ENCODE peak calls at places on chromosome 16, in nine cellular contexts. A is GM13976, I is glutamatergic neuron, D is endodermal cell, Y is brain microvascular endothelial cell, J is pancreas, B is RWPE1, Z is nephron progenitor cell, O is heart right ventricle. W is an unnamed sample.

GRCh38 chr16:69633375-69633774 is 67.6 kb downstream of the NFAT5 start:
- DNase-seq in B (no peak), Y (no peak), A (no peak), O (no peak), D (no peak), I (no peak), Z (no peak), J (no peak), W (no peak)

GRCh38 chr16:17339764-17340541 is 130.8 kb downstream of the XYLT1 start:
- DNase-seq in D (no peak), J (no peak), A (no peak), Y (no peak), Z (no peak), B (no peak), I (no peak), O (no peak), W (peak; percentile 51)

GRCh38 chr16:69194488-69194887 is 7.5 kb downstream of the SNTB2 start:
- DNase-seq in D (no peak), A (no peak), I (no peak), Y (no peak), Z (no peak), B (no peak), J (no peak), O (no peak), W (no peak)

GRCh38 chr16:2205104-2205966 is at the start of gene MLST8:
- DNase-seq in B (peak; percentile 91), O (peak; percentile 82), J (peak; percentile 86), Y (peak; percentile 56), I (peak; percentile 85), D (peak; percentile 92), Z (peak; percentile 88), A (peak; percentile 99), W (peak; percentile 77)

GRCh38 chr16:31009894-31010293 is 544 bp downstream of the STX1B start:
- DNase-seq in B (no peak), Z (no peak), O (no peak), I (peak; percentile 42), J (no peak), A (no peak), Y (no peak), D (no peak), W (no peak)

GRCh38 chr16:78227855-78228254 is 128.4 kb downstream of the WWOX start:
- DNase-seq in B (no peak), J (no peak), O (no peak), A (no peak), D (peak; percentile 66), Z (peak; percentile 31), Y (no peak), I (peak; percentile 27), W (no peak)

GRCh38 chr16:66695474-66695934 is 1.0 kb downstream of the CMTM4 start:
- DNase-seq in A (no peak), O (no peak), Y (no peak), I (no peak), Z (no peak), B (no peak), D (no peak), J (no peak), W (no peak)

GRCh38 chr16:13426279-13426678 is 493.7 kb upstream of the ERCC4 start:
- DNase-seq in J (no peak), Z (no peak), Y (no peak), O (no peak), I (no peak), D (peak; percentile 78), B (no peak), A (no peak), W (no peak)

GRCh38 chr16:46573008-46573833 is 48.0 kb downstream of the SHCBP1 start:
- DNase-seq in D (peak; percentile 72), O (no peak), Y (peak; percentile 53), J (no peak), I (no peak), A (no peak), Z (no peak), B (peak; percentile 56), W (peak; percentile 39)

GRCh38 chr16:83552193-83552592 is 255.6 kb upstream of the HSBP1 start:
- DNase-seq in A (no peak), D (no peak), O (no peak), Z (no peak), J (no peak), I (no peak), Y (peak; percentile 76), B (peak; percentile 23), W (peak; percentile 29)

GRCh38 chr16:8634991-8635736 is 13.7 kb downstream of the METTL22 start:
- DNase-seq in Y (peak; percentile 42), D (peak; percentile 89), I (peak; percentile 71), J (no peak), A (no peak), Z (peak; percentile 51), O (no peak), B (no peak), W (peak; percentile 54)

GRCh38 chr16:88784074-88784855 is 755 bp downstream of the PIEZO1 start:
- DNase-seq in A (peak; percentile 72), D (peak; percentile 87), Y (peak; percentile 45), B (peak; percentile 59), J (peak; percentile 55), I (peak; percentile 60), Z (peak; percentile 79), O (peak; percentile 79), W (peak; percentile 75)
- TF ChIP-seq CTCF in A (peak; percentile 43), D (peak; percentile 71), Y (peak; percentile 76), B (peak; percentile 36), J (no peak), I (peak; percentile 36), Z (no peak), O (peak; percentile 59), W (peak; percentile 59)

GRCh38 chr16:48687421-48688038 is 77.5 kb upstream of the N4BP1 start:
- DNase-seq in Z (peak; percentile 62), I (peak; percentile 64), O (peak; percentile 51), A (peak; percentile 63), J (peak; percentile 50), B (peak; percentile 82), D (peak; percentile 80), Y (peak; percentile 65), W (peak; percentile 46)
- TF ChIP-seq CTCF in Z (peak; percentile 86), I (peak; percentile 87), O (peak; percentile 76), A (peak; percentile 62), J (peak; percentile 64), B (peak; percentile 80), D (peak; percentile 89), Y (peak; percentile 82), W (peak; percentile 80)

DNA sequence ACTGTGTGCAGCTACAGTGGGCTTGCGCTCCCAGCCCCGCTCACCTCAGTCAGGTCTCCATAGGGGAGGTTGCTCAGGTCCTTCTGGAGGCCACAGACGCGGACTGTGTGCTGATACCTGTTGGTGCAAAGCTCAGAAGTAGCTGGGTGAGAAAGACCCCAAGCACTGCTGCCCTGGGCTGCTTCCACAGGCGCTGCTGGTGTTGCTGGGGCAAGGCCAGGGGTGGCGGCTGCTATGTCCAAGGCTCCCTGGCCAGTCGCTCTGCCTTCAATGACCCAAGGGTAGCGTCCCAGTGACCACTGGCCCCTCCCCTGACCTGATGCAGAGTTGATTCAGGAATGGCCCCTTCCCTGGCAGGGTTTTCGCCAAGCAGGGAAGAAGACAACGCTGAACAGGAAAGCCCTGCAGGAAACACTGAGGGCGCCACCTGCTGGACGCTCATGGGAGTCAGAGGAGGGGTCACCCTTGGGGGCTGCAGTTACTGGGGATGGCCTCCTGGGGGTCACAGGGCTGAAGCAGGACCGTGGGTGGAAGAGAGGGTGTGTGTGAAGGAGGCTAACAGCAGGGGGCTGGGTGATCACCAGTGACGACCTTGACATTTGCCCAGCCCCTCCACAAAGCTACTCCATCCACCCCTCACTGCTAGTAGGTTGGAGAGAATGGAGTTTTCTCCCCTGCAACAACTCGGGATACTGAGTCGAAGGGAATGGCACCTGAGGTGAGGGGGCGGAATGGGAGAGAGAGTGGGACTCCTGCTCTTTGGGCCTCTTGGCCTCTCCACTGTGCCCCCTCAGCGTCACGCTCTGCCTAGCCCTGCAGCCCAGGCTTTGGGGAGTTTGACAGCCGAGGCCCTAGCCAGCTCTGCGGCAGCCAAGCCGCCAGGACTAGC is 38.3 kb downstream of the ABCC12 start:
- DNase-seq in O (peak; percentile 29), D (peak; percentile 97), I (peak; percentile 93), Y (peak; percentile 36), B (peak; percentile 42), Z (peak; percentile 91), J (peak; percentile 37), A (peak; percentile 89), W (no peak)
- TF ChIP-seq CTCF in O (peak; percentile 61), D (peak; percentile 100), I (peak; percentile 99), Y (peak; percentile 94), B (peak; percentile 48), Z (peak; percentile 97), J (peak; percentile 19), A (peak; percentile 74), W (peak; percentile 78)

GRCh38 chr16:85454171-85454883 is 158.8 kb upstream of the GSE1 start:
- DNase-seq in Z (no peak), J (no peak), Y (no peak), A (no peak), B (no peak), I (no peak), D (no peak), O (no peak), W (no peak)
- TF ChIP-seq CTCF in Z (no peak), J (no peak), Y (no peak), A (no peak), B (no peak), I (no peak), D (peak; percentile 48), O (no peak), W (no peak)

DNA sequence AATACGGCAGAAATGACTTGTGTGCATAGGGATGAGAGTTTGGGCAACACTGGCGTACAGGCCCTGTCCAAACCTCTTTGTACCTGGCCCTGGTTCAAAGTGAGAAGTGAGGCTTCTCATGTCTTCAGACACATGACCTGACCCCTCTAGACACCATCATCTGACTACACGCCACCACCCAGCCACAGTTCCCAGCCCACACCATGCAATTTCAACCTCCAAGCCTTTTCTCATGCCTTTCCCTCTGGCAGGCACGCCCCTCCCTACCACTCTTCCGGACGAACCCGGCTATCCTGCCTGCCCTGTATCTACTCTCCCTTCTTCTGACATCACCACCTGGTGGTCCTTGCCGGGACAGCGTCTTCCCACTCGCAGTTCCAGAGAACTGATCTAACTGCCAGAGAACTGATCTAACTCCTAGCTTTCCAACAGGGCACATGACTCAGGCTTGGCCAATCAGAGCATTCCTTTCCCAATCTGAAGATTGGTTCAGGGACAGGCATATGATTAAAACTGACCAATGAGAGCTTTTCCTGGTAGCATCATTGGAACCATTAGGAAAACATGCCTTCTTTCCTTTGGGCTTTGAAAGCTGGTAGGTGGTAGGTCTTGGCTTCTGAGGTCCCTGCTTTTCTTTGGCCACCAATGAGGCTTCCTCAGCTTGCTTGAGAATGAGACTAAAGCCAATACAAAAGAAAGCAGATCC is 27.0 kb upstream of the IL21R start:
- DNase-seq in I (peak; percentile 87), B (peak; percentile 73), J (peak; percentile 50), Z (peak; percentile 82), Y (peak; percentile 91), A (peak; percentile 76), D (peak; percentile 99), O (peak; percentile 63), W (peak; percentile 68)
- TF ChIP-seq CTCF in I (peak; percentile 69), B (no peak), J (no peak), Z (peak; percentile 55), Y (peak; percentile 84), A (no peak), D (peak; percentile 89), O (peak; percentile 54), W (peak; percentile 47)

W was measured in foreskin fibroblast.